ENCODE peak calls at places on chromosomes 7 and 10, in six cellular contexts. One of them, this sample, is unnamed.

GRCh38 chr7:140069298-140069949 is 6.7 kb upstream of the PARP12 start:
- ATAC-seq in Right ventricle myocardium superior: no peak
- ATAC-seq in heart right ventricle: no peak
- ATAC-seq in naive B cell: no peak
- ATAC-seq in SK-N-SH treated with all-trans-retinoic acid at 6 μM for 48 hours: no peak
- ATAC-seq in left lung: no peak
- ATAC-seq in this sample: no peak

GRCh38 chr10:110416776-110417732 is 80.7 kb upstream of the DUSP5 start:
- ATAC-seq in Right ventricle myocardium superior: no peak
- ATAC-seq in heart right ventricle: no peak
- ATAC-seq in naive B cell: no peak
- ATAC-seq in SK-N-SH treated with all-trans-retinoic acid at 6 μM for 48 hours: no peak
- ATAC-seq in left lung: peak; percentile 69
- ATAC-seq in this sample: no peak

GRCh38 chr10:4658777-4659176 is 167.2 kb upstream of the AKR1E2 start:
- ATAC-seq in Right ventricle myocardium superior: no peak
- ATAC-seq in heart right ventricle: no peak
- ATAC-seq in naive B cell: no peak
- ATAC-seq in SK-N-SH treated with all-trans-retinoic acid at 6 μM for 48 hours: no peak
- ATAC-seq in left lung: no peak
- ATAC-seq in this sample: no peak

GRCh38 chr7:158588878-158589442 is 1.3 kb upstream of the PTPRN2 start:
- ATAC-seq in Right ventricle myocardium superior: no peak
- ATAC-seq in heart right ventricle: no peak
- ATAC-seq in naive B cell: no peak
- ATAC-seq in SK-N-SH treated with all-trans-retinoic acid at 6 μM for 48 hours: no peak
- ATAC-seq in left lung: no peak
- ATAC-seq in this sample: no peak

GRCh38 chr7:66110861-66111260 is 3.8 kb upstream of the CRCP start:
- ATAC-seq in Right ventricle myocardium superior: no peak
- ATAC-seq in heart right ventricle: no peak
- ATAC-seq in naive B cell: no peak
- ATAC-seq in SK-N-SH treated with all-trans-retinoic acid at 6 μM for 48 hours: peak; percentile 40
- ATAC-seq in left lung: no peak
- ATAC-seq in this sample: no peak

GRCh38 chr7:36171503-36171902 is 18.4 kb downstream of the EEPD1 start:
- ATAC-seq in Right ventricle myocardium superior: no peak
- ATAC-seq in heart right ventricle: no peak
- ATAC-seq in naive B cell: no peak
- ATAC-seq in SK-N-SH treated with all-trans-retinoic acid at 6 μM for 48 hours: no peak
- ATAC-seq in left lung: no peak
- ATAC-seq in this sample: no peak

GRCh38 chr7:17147409-17147808 is 151.0 kb upstream of the AHR start:
- ATAC-seq in Right ventricle myocardium superior: no peak
- ATAC-seq in heart right ventricle: no peak
- ATAC-seq in naive B cell: no peak
- ATAC-seq in SK-N-SH treated with all-trans-retinoic acid at 6 μM for 48 hours: no peak
- ATAC-seq in left lung: no peak
- ATAC-seq in this sample: no peak

GRCh38 chr7:80604436-80604835 is 34.0 kb upstream of the CD36 start:
- ATAC-seq in Right ventricle myocardium superior: peak; percentile 83
- ATAC-seq in heart right ventricle: peak; percentile 90
- ATAC-seq in naive B cell: no peak
- ATAC-seq in SK-N-SH treated with all-trans-retinoic acid at 6 μM for 48 hours: no peak
- ATAC-seq in left lung: no peak
- ATAC-seq in this sample: no peak

GRCh38 chr10:125936331-125936730 is 40.0 kb downstream of the FANK1 start:
- ATAC-seq in Right ventricle myocardium superior: no peak
- ATAC-seq in heart right ventricle: no peak
- ATAC-seq in naive B cell: no peak
- ATAC-seq in SK-N-SH treated with all-trans-retinoic acid at 6 μM for 48 hours: no peak
- ATAC-seq in left lung: no peak
- ATAC-seq in this sample: no peak

GRCh38 chr7:144074374-144074773 is 4.8 kb downstream of the OR2A25 start:
- ATAC-seq in Right ventricle myocardium superior: no peak
- ATAC-seq in heart right ventricle: no peak
- ATAC-seq in naive B cell: no peak
- ATAC-seq in SK-N-SH treated with all-trans-retinoic acid at 6 μM for 48 hours: no peak
- ATAC-seq in left lung: no peak
- ATAC-seq in this sample: no peak

GRCh38 chr7:103951311-103951710 is 38.1 kb downstream of the RELN start:
- ATAC-seq in Right ventricle myocardium superior: no peak
- ATAC-seq in heart right ventricle: no peak
- ATAC-seq in naive B cell: no peak
- ATAC-seq in SK-N-SH treated with all-trans-retinoic acid at 6 μM for 48 hours: no peak
- ATAC-seq in left lung: no peak
- ATAC-seq in this sample: no peak

GRCh38 chr10:3763035-3763456 is 22.0 kb downstream of the KLF6 start:
- ATAC-seq in Right ventricle myocardium superior: no peak
- ATAC-seq in heart right ventricle: no peak
- ATAC-seq in naive B cell: no peak
- ATAC-seq in SK-N-SH treated with all-trans-retinoic acid at 6 μM for 48 hours: peak; percentile 63
- ATAC-seq in left lung: no peak
- ATAC-seq in this sample: no peak

GRCh38 chr10:92590623-92591549 is 2.0 kb upstream of the KIF11 start:
- ATAC-seq in Right ventricle myocardium superior: peak; percentile 6
- ATAC-seq in heart right ventricle: no peak
- ATAC-seq in naive B cell: peak; percentile 5
- ATAC-seq in SK-N-SH treated with all-trans-retinoic acid at 6 μM for 48 hours: peak; percentile 13
- ATAC-seq in left lung: peak; percentile 0
- ATAC-seq in this sample: no peak

This sample was measured in gastroesophageal sphincter.